ENCODE peak calls at places on chromosomes 2 and 18, in eight cellular contexts. D, V, H, K, J, R, L and G are unnamed samples.

GRCh38 chr2:11738589-11739436 is 7.6 kb upstream of the LPIN1 start:
- DNase-seq in D (no peak), V (no peak), H (no peak), K (no peak), J (no peak), R (peak; percentile 51), L (no peak), G (no peak)

GRCh38 chr2:202056611-202057010 is 16.4 kb upstream of the KIAA2012 start:
- DNase-seq in D (no peak), V (no peak), H (no peak), K (peak; percentile 49), J (no peak), R (no peak), L (no peak), G (no peak)

GRCh38 chr2:69965756-69966447 is 4.5 kb upstream of the ASPRV1 start:
- DNase-seq in D (no peak), V (no peak), H (no peak), K (no peak), J (no peak), R (no peak), L (no peak), G (no peak)

GRCh38 chr2:111654829-111655228 is 229.2 kb downstream of the ANAPC1 start:
- DNase-seq in D (no peak), V (no peak), H (no peak), K (no peak), J (no peak), R (no peak), L (no peak), G (no peak)

GRCh38 chr2:31467426-31467825 is 52.9 kb upstream of the XDH start:
- DNase-seq in D (no peak), V (no peak), H (no peak), K (no peak), J (no peak), R (no peak), L (no peak), G (no peak)

GRCh38 chr2:40343904-40344303 is 108.0 kb downstream of the SLC8A1 start:
- DNase-seq in D (no peak), V (no peak), H (no peak), K (no peak), J (no peak), R (no peak), L (no peak), G (no peak)

GRCh38 chr2:45759310-45759851 is 107.9 kb downstream of the PRKCE start:
- DNase-seq in D (no peak), V (no peak), H (no peak), K (no peak), J (no peak), R (no peak), L (no peak), G (no peak)

GRCh38 chr2:189874571-189875320 is 90.5 kb downstream of the PMS1 start:
- DNase-seq in D (no peak), V (no peak), H (no peak), K (no peak), J (peak; percentile 24), R (no peak), L (no peak), G (no peak)

GRCh38 chr2:220753486-220753885 is 818.6 kb downstream of the EPHA4 start:
- DNase-seq in D (no peak), V (no peak), H (no peak), K (no peak), J (no peak), R (no peak), L (no peak), G (no peak)

GRCh38 chr2:108922141-108922915 is 66.7 kb downstream of the EDAR start:
- DNase-seq in D (no peak), V (no peak), H (peak; percentile 69), K (no peak), J (no peak), R (no peak), L (no peak), G (peak; percentile 40)

GRCh38 chr2:27781496-27781895 is 10.0 kb downstream of the MRPL33 start:
- DNase-seq in D (no peak), V (no peak), H (no peak), K (no peak), J (no peak), R (no peak), L (no peak), G (no peak)

GRCh38 chr18:59918320-59918755 is 18.5 kb downstream of the PMAIP1 start:
- DNase-seq in D (no peak), V (no peak), H (peak; percentile 69), K (peak; percentile 61), J (no peak), R (peak; percentile 24), L (no peak), G (no peak)

GRCh38 chr2:193929131-193929530 is 1727.9 kb upstream of the SLC39A10 start:
- DNase-seq in D (no peak), V (no peak), H (no peak), K (no peak), J (no peak), R (no peak), L (no peak), G (no peak)

GRCh38 chr2:69693472-69694450 is 48.2 kb upstream of the ANXA4 start:
- DNase-seq in D (no peak), V (peak; percentile 12), H (no peak), K (peak; percentile 71), J (no peak), R (no peak), L (no peak), G (no peak)

GRCh38 chr2:134897932-134898331 is 20.7 kb upstream of the CCNT2 start:
- DNase-seq in D (no peak), V (no peak), H (no peak), K (peak; percentile 31), J (peak; percentile 22), R (no peak), L (no peak), G (no peak)

GRCh38 chr2:30298302-30298701 is 67.0 kb downstream of the LBH start:
- DNase-seq in D (no peak), V (no peak), H (no peak), K (no peak), J (peak; percentile 59), R (no peak), L (no peak), G (no peak)

GRCh38 chr18:63860536-63860930 is 27.0 kb upstream of the SERPINB2 start:
- DNase-seq in D (no peak), V (no peak), H (no peak), K (no peak), J (no peak), R (no peak), L (no peak), G (no peak)

GRCh38 chr2:7621018-7621814 is 704.0 kb downstream of the RNF144A start:
- DNase-seq in D (no peak), V (no peak), H (no peak), K (no peak), J (no peak), R (no peak), L (no peak), G (no peak)

GRCh38 chr2:155815851-155816250 is 516.7 kb downstream of the NR4A2 start:
- DNase-seq in D (no peak), V (no peak), H (no peak), K (peak; percentile 68), J (peak; percentile 11), R (peak; percentile 37), L (no peak), G (no peak)

GRCh38 chr2:68849579-68850030 is 21.6 kb downstream of the BMP10 start:
- DNase-seq in D (no peak), V (no peak), H (no peak), K (no peak), J (no peak), R (no peak), L (no peak), G (no peak)

GRCh38 chr2:8659092-8659734 is 22.6 kb upstream of the ID2 start:
- DNase-seq in D (no peak), V (no peak), H (no peak), K (no peak), J (no peak), R (no peak), L (no peak), G (no peak)

GRCh38 chr2:39142012-39142346 is 21.1 kb upstream of the SOS1 start:
- DNase-seq in D (no peak), V (no peak), H (no peak), K (no peak), J (no peak), R (no peak), L (no peak), G (no peak)

GRCh38 chr18:10140928-10141327 is 227.1 kb downstream of the VAPA start:
- DNase-seq in D (no peak), V (no peak), H (no peak), K (no peak), J (no peak), R (no peak), L (no peak), G (no peak)

GRCh38 chr18:26516964-26517363 is 31.4 kb downstream of the KCTD1 start:
- DNase-seq in D (no peak), V (no peak), H (no peak), K (no peak), J (no peak), R (no peak), L (no peak), G (no peak)

GRCh38 chr2:42048318-42049251 is 764 bp downstream of the PKDCC start:
- DNase-seq in D (no peak), V (no peak), H (no peak), K (no peak), J (no peak), R (peak; percentile 33), L (no peak), G (no peak)

GRCh38 chr2:188114014-188114413 is 177.7 kb upstream of the GULP1 start:
- DNase-seq in D (no peak), V (no peak), H (no peak), K (no peak), J (no peak), R (no peak), L (no peak), G (no peak)

GRCh38 chr18:39134255-39134654 is 1568.7 kb upstream of the CELF4 start:
- DNase-seq in D (no peak), V (no peak), H (no peak), K (no peak), J (no peak), R (no peak), L (no peak), G (no peak)

GRCh38 chr2:8241317-8241716 is 440.5 kb upstream of the ID2 start:
- DNase-seq in D (no peak), V (no peak), H (no peak), K (no peak), J (no peak), R (no peak), L (no peak), G (no peak)

GRCh38 chr18:47798366-47798765 is 132.1 kb downstream of the SMAD2 start:
- DNase-seq in D (no peak), V (no peak), H (no peak), K (no peak), J (no peak), R (no peak), L (no peak), G (no peak)

GRCh38 chr2:221895366-221896121 is 323.4 kb upstream of the EPHA4 start:
- DNase-seq in D (no peak), V (no peak), H (no peak), K (no peak), J (no peak), R (no peak), L (no peak), G (no peak)

GRCh38 chr2:33848486-33848885 is 249.4 kb upstream of the FAM98A start:
- DNase-seq in D (no peak), V (no peak), H (no peak), K (no peak), J (no peak), R (no peak), L (no peak), G (no peak)

GRCh38 chr2:215107229-215108056 is 31.0 kb downstream of the ABCA12 start:
- DNase-seq in D (no peak), V (no peak), H (no peak), K (no peak), J (no peak), R (no peak), L (no peak), G (no peak)

GRCh38 chr2:220104871-220105351 is 477.5 kb downstream of the SLC4A3 start:
- DNase-seq in D (no peak), V (no peak), H (no peak), K (peak; percentile 33), J (no peak), R (peak; percentile 30), L (no peak), G (no peak)

GRCh38 chr2:169507698-169508097 is 1.8 kb upstream of the KLHL41 start:
- DNase-seq in D (no peak), V (no peak), H (no peak), K (no peak), J (peak; percentile 28), R (no peak), L (no peak), G (no peak)